ENCODE peak calls at places on chromosomes 2 and 18, in four cellular contexts. O, Y, M and C are unnamed samples.

GRCh38 chr2:231674587-231675334 is 33.6 kb upstream of the PTMA start:
- DNase-seq in O (peak), Y (peak), M (peak), C (no peak)

GRCh38 chr18:2905802-2906521 is 59.2 kb downstream of the EMILIN2 start:
- DNase-seq in O (peak), Y (peak), M (no peak), C (no peak)

GRCh38 chr18:69845588-69846506 is 101.8 kb downstream of the CD226 start:
- DNase-seq in O (no peak), Y (no peak), M (no peak), C (no peak)

GRCh38 chr2:220437938-220438337 is 810.5 kb downstream of the SLC4A3 start:
- DNase-seq in O (no peak), Y (no peak), M (no peak), C (no peak)

GRCh38 chr2:46876741-46877384 is 38.7 kb downstream of the MCFD2 start:
- DNase-seq in O (peak), Y (peak), M (peak), C (no peak)

GRCh38 chr2:122105885-122106221 is 350.4 kb downstream of the TSN start:
- DNase-seq in O (no peak), Y (no peak), M (no peak), C (no peak)

GRCh38 chr2:12949406-12949805 is 232.7 kb downstream of the TRIB2 start:
- DNase-seq in O (no peak), Y (no peak), M (no peak), C (no peak)

GRCh38 chr18:9683418-9684396 is 24.4 kb upstream of the RAB31 start:
- DNase-seq in O (no peak), Y (peak), M (peak), C (no peak)

GRCh38 chr2:121151311-121152109 is 133.5 kb downstream of the TFCP2L1 start:
- DNase-seq in O (no peak), Y (no peak), M (no peak), C (no peak)

GRCh38 chr18:10140461-10140911 is 226.7 kb downstream of the VAPA start:
- DNase-seq in O (no peak), Y (no peak), M (no peak), C (no peak)

GRCh38 chr18:73653251-73653650 is 494.4 kb downstream of the FBXO15 start:
- DNase-seq in O (no peak), Y (no peak), M (no peak), C (no peak)

GRCh38 chr2:157267476-157267875 is 10.0 kb downstream of the GALNT5 start:
- DNase-seq in O (no peak), Y (no peak), M (no peak), C (no peak)

GRCh38 chr2:85248741-85249524 is 78.9 kb downstream of the TGOLN2 start:
- DNase-seq in O (no peak), Y (no peak), M (no peak), C (no peak)

GRCh38 chr2:235300368-235301201 is 193.3 kb upstream of the AGAP1 start:
- DNase-seq in O (no peak), Y (no peak), M (no peak), C (no peak)

GRCh38 chr2:120314656-120315366 is 31.1 kb upstream of the INHBB start:
- DNase-seq in O (no peak), Y (no peak), M (no peak), C (no peak)

GRCh38 chr2:51013060-51013746 is 18.7 kb downstream of the NRXN1 start:
- DNase-seq in O (no peak), Y (peak), M (no peak), C (no peak)

GRCh38 chr18:53380063-53380639 is 844.3 kb downstream of the MBD2 start:
- DNase-seq in O (peak), Y (peak), M (peak), C (peak)

GRCh38 chr2:16335947-16336346 is 329.7 kb downstream of the CYRIA start:
- DNase-seq in O (no peak), Y (no peak), M (no peak), C (no peak)

GRCh38 chr2:125405816-125406215 is 1250.1 kb upstream of the GYPC start:
- DNase-seq in O (no peak), Y (peak), M (no peak), C (no peak)

GRCh38 chr18:23094411-23095165 is 40.7 kb upstream of the CABLES1 start:
- DNase-seq in O (no peak), Y (no peak), M (no peak), C (no peak)

GRCh38 chr2:159476329-159476728 is 140.0 kb downstream of the BAZ2B start:
- DNase-seq in O (no peak), Y (no peak), M (no peak), C (no peak)

GRCh38 chr18:68461635-68462034 is 253.3 kb downstream of the TMX3 start:
- DNase-seq in O (no peak), Y (no peak), M (no peak), C (no peak)

GRCh38 chr18:68466714-68467113 is 248.2 kb downstream of the TMX3 start:
- DNase-seq in O (no peak), Y (no peak), M (no peak), C (no peak)

GRCh38 chr18:68459968-68460367 is 254.9 kb downstream of the TMX3 start:
- DNase-seq in O (no peak), Y (no peak), M (no peak), C (no peak)

GRCh38 chr18:68462766-68463165 is 252.1 kb downstream of the TMX3 start:
- DNase-seq in O (no peak), Y (no peak), M (no peak), C (no peak)

DNA sequence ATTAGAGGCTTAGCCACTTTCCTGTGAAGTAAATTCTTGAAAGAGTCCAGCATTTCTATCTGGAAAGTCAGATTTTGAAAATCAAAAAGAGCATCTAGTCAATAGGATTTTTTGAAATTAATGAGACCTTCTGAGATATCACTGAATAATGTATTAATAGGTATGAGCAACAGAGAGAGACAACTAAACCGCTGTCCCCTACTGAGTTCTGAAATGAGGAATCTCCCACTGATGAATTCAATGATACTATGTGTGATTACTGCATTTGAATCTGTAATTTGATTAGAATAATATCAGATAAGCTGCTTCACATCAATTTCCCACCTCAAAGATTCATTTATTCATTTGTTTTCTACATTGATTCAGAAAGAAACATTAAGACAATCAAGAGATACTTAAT is 252.8 kb downstream of the TMX3 start:
- DNase-seq in O (no peak), Y (no peak), M (no peak), C (no peak)
- TF ChIP-seq REST in O (no peak), Y (no peak), M (no peak), C (no peak)

GRCh38 chr2:28898048-28898447 is 3.6 kb downstream of the WDR43 start:
- DNase-seq in O (no peak), Y (no peak), M (no peak), C (no peak)

GRCh38 chr2:28895189-28895893 is 874 bp downstream of the WDR43 start:
- DNase-seq in O (no peak), Y (peak), M (peak), C (no peak)

GRCh38 chr2:28893488-28893887 is 979 bp upstream of the WDR43 start:
- DNase-seq in O (no peak), Y (no peak), M (no peak), C (no peak)

GRCh38 chr2:28894470-28895188 is at the start of gene WDR43:
- DNase-seq in O (peak), Y (peak), M (peak), C (peak)

DNA sequence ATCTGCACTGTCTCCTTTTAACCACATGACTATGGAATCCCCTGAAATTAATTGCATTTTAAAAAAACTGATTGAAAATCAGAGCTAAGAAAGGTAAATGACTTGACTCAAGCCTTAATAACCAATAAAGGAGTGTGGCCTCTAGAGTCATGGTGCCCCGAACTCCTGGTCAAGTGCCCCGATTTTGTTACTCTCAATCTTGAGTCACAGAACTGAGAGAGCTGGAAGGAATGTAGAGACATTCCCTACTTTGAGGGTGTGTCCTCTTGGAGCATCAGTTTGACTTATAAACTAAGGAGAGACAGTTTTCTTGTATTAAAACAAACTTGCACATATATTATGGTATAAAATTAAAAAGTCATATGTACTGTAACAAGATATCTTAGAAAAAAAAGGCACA is 2.4 kb downstream of the WDR43 start:
- DNase-seq in O (no peak), Y (no peak), M (no peak), C (no peak)
- TF ChIP-seq TAF1 in O (no peak), Y (no peak), M (no peak), C (no peak)

DNA sequence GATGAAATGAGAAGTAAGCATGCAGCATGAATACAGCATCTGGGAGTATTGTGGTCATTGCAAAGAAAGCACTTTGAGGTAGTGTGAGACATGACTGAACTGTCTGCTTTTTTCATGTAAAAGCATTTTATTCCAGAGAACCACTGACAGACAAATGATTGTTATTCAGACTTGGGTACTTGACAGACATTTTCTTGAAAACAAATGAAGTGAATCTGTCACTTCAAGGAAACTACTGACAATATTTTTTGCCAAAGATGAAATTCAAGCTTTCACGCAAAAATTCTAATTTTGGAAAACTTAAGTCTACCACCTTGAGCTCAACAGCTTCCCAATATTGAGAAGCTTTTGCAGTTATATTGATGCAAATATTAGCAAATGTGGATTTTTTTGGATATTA is 255.7 kb downstream of the ARL6IP6 start:
- DNase-seq in O (no peak), Y (no peak), M (no peak), C (no peak)
- TF ChIP-seq REST in O (no peak), Y (no peak), M (no peak), C (no peak)

DNA sequence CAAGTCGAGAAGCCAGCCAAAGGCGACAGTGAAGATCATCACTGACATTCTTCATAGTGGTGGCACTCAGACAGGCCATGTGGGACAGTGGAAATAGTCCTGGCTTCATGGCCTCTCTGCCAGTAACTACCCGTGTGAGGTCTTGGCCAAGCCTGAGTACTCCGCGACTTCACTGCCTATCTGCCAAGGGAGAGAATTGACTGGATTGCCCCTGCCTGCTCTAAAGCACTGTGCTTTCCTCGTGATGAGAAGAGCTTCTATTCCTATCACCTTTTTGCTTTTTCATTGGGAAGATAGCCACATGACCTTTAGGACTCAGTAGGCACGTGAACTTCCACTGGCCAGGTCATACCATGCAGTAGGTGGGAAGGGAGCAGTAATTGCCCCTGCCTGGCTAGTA is 239.3 kb downstream of the HAUS1 start:
- DNase-seq in O (no peak), Y (no peak), M (no peak), C (no peak)
- TF ChIP-seq TAF1 in O (no peak), Y (no peak), M (no peak), C (no peak)

DNA sequence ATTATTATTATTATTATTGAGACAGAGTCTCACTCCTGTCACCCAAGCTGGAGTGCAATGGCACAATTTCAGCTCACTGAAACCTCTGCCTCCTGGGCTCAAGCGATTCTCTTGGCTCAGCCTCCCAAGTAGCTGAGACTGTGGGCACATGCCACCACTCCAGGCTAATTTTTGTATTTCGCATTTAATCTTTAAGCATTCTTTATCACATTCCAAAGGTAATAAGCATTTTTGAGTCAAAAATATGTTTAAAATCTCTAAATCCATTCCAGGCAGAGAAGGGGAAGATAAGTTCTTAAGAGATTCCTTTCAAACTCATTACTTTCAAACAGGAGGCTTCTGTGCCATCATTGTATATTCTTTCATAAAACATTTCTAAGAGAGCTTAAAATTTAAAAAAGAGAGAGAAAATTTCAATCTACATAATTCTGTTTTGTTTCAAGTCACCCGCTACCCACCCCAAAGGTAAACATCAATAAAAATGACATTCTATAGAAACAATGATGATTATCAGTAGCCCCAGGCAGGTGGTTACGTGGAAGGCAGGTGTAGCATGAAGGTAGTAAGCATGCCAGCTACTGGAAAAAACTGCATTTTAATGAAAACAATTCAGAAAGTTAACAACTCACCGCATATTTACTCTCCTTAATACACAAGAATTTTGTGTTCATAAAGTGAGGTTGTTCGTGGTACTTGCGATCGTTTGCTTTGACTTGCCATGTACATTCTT is 84.4 kb upstream of the NARS1 start:
- DNase-seq in O (no peak), Y (no peak), M (no peak), C (no peak)
- TF ChIP-seq REST in O (no peak), Y (no peak), M (no peak), C (no peak)

GRCh38 chr2:8588831-8589191 is 93.0 kb upstream of the ID2 start:
- DNase-seq in O (no peak), Y (no peak), M (no peak), C (no peak)
- TF ChIP-seq TAF1 in O (no peak), Y (no peak), M (no peak), C (no peak)

GRCh38 chr2:223856584-223856983 is 19.2 kb upstream of the AP1S3 start:
- DNase-seq in O (no peak), Y (no peak), M (no peak), C (no peak)

GRCh38 chr2:223853425-223853837 is 16.0 kb upstream of the AP1S3 start:
- DNase-seq in O (no peak), Y (peak), M (no peak), C (no peak)

GRCh38 chr2:223854741-223855140 is 17.4 kb upstream of the AP1S3 start:
- DNase-seq in O (no peak), Y (no peak), M (no peak), C (no peak)

GRCh38 chr2:223856021-223856420 is 18.6 kb upstream of the AP1S3 start:
- DNase-seq in O (no peak), Y (no peak), M (no peak), C (no peak)

GRCh38 chr2:223855426-223855825 is 18.0 kb upstream of the AP1S3 start:
- DNase-seq in O (no peak), Y (peak), M (no peak), C (no peak)
- TF ChIP-seq REST in O (no peak), Y (no peak), M (no peak), C (no peak)